ENCODE peak calls at places on chromosomes 16 and 17, in six cellular contexts. Q is SK-N-SH, I is prostate gland, K is H1, W is vagina, E is stomach. N is an unnamed sample.

GRCh38 chr17:48150107-48150463 is 42.5 kb downstream of the SNX11 start:
- DNase-seq in W (no peak), K (no peak), E (no peak), I (no peak), Q (no peak), N (no peak)

GRCh38 chr17:49201481-49201927 is 8.9 kb downstream of the GNGT2 start:
- DNase-seq in E (no peak), I (no peak), W (no peak), K (no peak), Q (no peak), N (no peak)

GRCh38 chr16:19210968-19211367 is 42.9 kb downstream of the SYT17 start:
- DNase-seq in I (no peak), K (no peak), W (no peak), Q (no peak), E (no peak), N (no peak)

GRCh38 chr17:3890082-3890892 is 2.6 kb downstream of the CAMKK1 start:
- DNase-seq in W (no peak), I (peak; percentile 56), Q (peak; percentile 83), E (peak; percentile 41), K (no peak), N (no peak)

GRCh38 chr16:29662729-29663019 is 373 bp upstream of the SPN start:
- DNase-seq in Q (no peak), E (peak; percentile 27), K (no peak), W (no peak), I (no peak), N (no peak)

GRCh38 chr17:60628252-60628889 is 28.4 kb downstream of the PPM1D start:
- DNase-seq in E (no peak), I (no peak), W (no peak), K (no peak), Q (no peak), N (no peak)

GRCh38 chr17:20234266-20234665 is 225.1 kb downstream of the SPECC1 start:
- DNase-seq in K (no peak), I (no peak), Q (no peak), E (no peak), W (no peak), N (no peak)

GRCh38 chr16:88374736-88375135 is 8.0 kb upstream of the ZNF469 start:
- DNase-seq in E (no peak), K (no peak), I (no peak), Q (peak; percentile 18), W (no peak), N (no peak)

GRCh38 chr16:10788665-10789064 is 29.9 kb downstream of the TVP23A start:
- DNase-seq in E (no peak), K (no peak), W (no peak), Q (no peak), I (no peak), N (no peak)

GRCh38 chr16:14071576-14072271 is 605 bp downstream of the MRTFB start:
- DNase-seq in Q (no peak), K (no peak), I (peak; percentile 19), E (no peak), W (no peak), N (peak; percentile 41)

GRCh38 chr17:21467739-21468490 is 91.8 kb downstream of the KCNJ12 start:
- DNase-seq in E (no peak), W (no peak), K (no peak), Q (no peak), I (no peak), N (no peak)

GRCh38 chr17:39730095-39730921 is at the start of gene MIEN1:
- DNase-seq in Q (peak; percentile 99), K (peak; percentile 74), I (peak; percentile 90), W (no peak), E (peak; percentile 95), N (peak; percentile 93)

GRCh38 chr17:57756941-57757340 is 11.8 kb upstream of the CCDC182 start:
- DNase-seq in W (no peak), I (no peak), E (no peak), Q (no peak), K (no peak), N (no peak)

GRCh38 chr17:41593306-41594095 is 6.8 kb upstream of the KRT14 start:
- DNase-seq in K (no peak), E (no peak), I (no peak), W (no peak), Q (no peak), N (no peak)

GRCh38 chr16:80580109-80580832 is 39.5 kb downstream of the DYNLRB2 start:
- DNase-seq in Q (no peak), I (no peak), K (no peak), W (no peak), E (no peak), N (peak; percentile 9)

GRCh38 chr16:64469906-64470702 is 651.8 kb downstream of the CDH11 start:
- DNase-seq in E (no peak), K (no peak), W (no peak), I (no peak), Q (no peak), N (no peak)

GRCh38 chr16:65071371-65072311 is 50.2 kb downstream of the CDH11 start:
- DNase-seq in E (no peak), Q (no peak), I (no peak), K (no peak), W (no peak), N (no peak)

GRCh38 chr17:6177941-6178694 is 107.9 kb downstream of the WSCD1 start:
- DNase-seq in K (no peak), E (no peak), W (no peak), Q (no peak), I (no peak), N (no peak)

GRCh38 chr16:70642633-70643032 is 3.7 kb upstream of the IL34 start:
- DNase-seq in I (no peak), W (no peak), E (no peak), Q (no peak), K (no peak), N (no peak)

GRCh38 chr16:66905633-66906539 is 12.8 kb downstream of the CDH16 start:
- DNase-seq in W (no peak), I (no peak), Q (peak; percentile 41), E (peak; percentile 86), K (no peak), N (peak; percentile 63)

GRCh38 chr17:29590979-29591736 is 1.7 kb upstream of the GIT1 start:
- DNase-seq in K (no peak), W (no peak), E (no peak), I (no peak), Q (peak; percentile 83), N (peak; percentile 86)

GRCh38 chr16:49049191-49049590 is 232.4 kb downstream of the CBLN1 start:
- DNase-seq in Q (no peak), W (no peak), I (no peak), K (no peak), E (no peak), N (no peak)

GRCh38 chr17:35847633-35848373 is 20.9 kb downstream of the HEATR9 start:
- DNase-seq in Q (no peak), I (no peak), K (no peak), W (no peak), E (no peak), N (no peak)

GRCh38 chr17:57517216-57517518 is 227.9 kb downstream of the CCDC182 start:
- DNase-seq in E (no peak), I (no peak), W (no peak), Q (no peak), K (no peak), N (no peak)

DNA sequence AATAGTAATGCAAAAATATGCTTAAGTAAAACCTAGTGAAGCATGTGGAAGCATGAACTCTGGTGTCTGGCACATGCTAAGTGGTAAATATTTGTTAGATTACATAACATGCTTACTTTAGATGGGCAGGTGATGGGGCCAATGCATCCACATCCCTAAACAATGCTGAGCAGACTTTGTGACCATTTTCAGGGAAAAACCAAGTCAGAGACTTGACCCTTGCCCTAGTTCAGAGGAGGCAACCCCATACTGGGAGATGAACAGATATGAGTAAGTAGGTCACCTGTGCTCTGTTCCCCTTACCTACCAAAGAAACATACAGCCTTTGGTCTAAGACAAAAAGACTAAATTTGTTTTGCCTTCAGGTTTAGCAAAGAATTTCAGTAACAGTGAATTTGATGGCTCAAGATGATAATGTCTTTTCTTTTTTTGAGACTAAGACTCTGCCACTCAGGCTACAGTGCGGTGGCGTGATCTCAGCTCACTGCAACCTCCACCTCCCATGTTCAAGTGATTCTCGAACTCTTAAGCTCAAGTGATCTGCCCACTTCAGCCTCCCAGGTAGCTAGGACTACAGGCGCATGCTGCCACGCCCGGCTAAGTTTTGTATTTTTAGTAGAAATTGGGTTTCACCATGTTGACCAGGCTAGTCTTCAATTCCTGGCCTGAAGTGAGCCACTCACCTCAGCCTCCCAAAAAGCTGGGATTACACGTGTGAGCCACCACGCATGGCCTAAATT is 91.4 kb downstream of the HIC1 start:
- DNase-seq in I (no peak), Q (no peak), E (no peak), K (no peak), W (no peak), N (no peak)
- TF ChIP-seq POLR2AphosphoS5 in I (no peak), Q (no peak), E (no peak), K (no peak), W (no peak), N (no peak)

GRCh38 chr16:81581107-81581506 is 136.5 kb downstream of the CMIP start:
- DNase-seq in Q (no peak), I (peak; percentile 93), K (no peak), W (no peak), E (peak; percentile 77), N (no peak)
- TF ChIP-seq POLR2AphosphoS5 in Q (no peak), I (peak; percentile 96), K (no peak), W (no peak), E (no peak), N (no peak)

DNA sequence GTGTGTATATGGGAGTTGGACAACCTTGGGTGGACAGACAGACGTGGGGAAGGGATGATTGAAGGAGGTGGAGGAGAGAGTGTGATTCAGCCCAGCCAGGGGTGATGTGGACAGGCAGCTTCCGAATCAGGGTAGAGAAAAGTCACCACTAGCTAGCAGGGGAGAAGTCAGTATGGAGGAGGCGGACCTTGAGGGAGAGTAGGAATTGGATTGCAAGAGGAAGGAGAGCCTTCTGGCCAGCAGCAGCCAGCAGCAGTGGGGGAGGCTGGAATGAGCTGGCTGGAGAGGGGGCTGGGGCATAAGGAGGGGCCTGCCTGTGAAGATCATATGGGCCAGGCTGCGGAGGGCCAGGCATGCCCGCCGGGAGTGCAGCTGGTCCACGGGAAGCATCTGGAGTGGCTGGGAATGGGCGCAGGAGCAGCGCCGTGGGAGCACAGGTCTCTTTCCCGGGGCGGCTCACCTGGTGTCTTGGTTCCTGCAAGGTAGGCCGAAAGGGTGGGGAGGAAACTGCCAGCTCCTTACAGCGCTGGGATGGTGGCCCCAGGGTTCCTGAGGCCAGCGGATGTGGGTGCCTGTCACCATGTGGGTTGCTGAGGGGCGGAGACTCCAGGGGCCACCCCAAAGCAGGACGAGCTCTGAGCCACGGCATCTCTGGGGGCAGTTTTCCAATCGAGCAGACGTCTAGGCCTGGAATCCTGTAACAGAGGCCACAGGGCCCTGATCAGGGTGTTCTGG is 235.3 kb downstream of the SEC14L1 start:
- DNase-seq in E (peak; percentile 45), K (no peak), Q (peak; percentile 82), W (no peak), I (no peak), N (no peak)
- TF ChIP-seq POLR2AphosphoS5 in E (no peak), K (no peak), Q (no peak), W (peak; percentile 45), I (no peak), N (no peak)

DNA sequence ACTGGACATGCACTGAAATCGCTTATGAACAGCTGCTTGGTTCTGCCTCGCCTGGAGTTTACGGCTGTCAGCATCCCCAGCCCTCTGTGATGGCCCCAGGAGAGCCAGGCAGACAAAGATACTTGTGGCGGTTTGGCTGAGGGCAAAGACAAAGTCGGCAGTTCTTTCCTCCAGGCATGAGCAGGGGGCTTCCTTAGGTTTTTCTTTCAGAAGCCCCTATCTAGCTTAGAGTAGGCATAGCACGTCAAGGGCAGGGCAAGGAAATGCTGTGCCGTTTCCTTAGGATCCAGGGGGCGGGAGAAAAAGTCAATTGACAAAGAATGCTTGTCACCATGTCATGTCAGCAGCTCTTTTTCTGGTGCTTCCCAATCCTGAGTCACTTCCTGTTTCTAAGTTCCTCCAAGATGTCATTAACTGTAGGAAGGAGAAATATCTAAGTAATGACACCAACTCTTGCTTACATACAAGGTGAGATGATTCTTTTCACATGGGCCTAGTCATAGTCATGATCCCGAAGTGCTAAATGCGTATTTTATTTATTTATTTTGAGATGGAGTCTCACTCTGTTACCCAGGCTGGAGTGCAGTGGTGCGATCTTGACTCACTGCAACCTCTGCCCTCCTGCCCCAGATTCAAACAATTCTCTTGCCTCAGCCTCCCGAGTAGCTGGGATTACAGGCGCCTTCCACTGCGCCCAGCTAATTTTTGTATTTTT is 35.2 kb downstream of the GJC1 start:
- DNase-seq in Q (no peak), I (no peak), K (no peak), W (no peak), E (no peak), N (no peak)
- TF ChIP-seq POLR2AphosphoS5 in Q (peak; percentile 30), I (no peak), K (no peak), W (no peak), E (no peak), N (no peak)